ENCODE peak calls at places on chromosomes 7 and 10, in five cellular contexts. N, Z, G, C and A are unnamed samples.

GRCh38 chr7:8441602-8442294 is 8.3 kb downstream of the NXPH1 start:
- DNase-seq in N (no peak), Z (no peak), G (no peak), C (no peak), A (no peak)

GRCh38 chr7:94410471-94411466 is 16.1 kb downstream of the COL1A2 start:
- DNase-seq in N (no peak), Z (no peak), G (no peak), C (no peak), A (no peak)

GRCh38 chr7:322111-322671 is 32.2 kb downstream of the FOXL3 start:
- DNase-seq in N (peak; percentile 41), Z (peak; percentile 69), G (peak; percentile 92), C (peak; percentile 72), A (no peak)

GRCh38 chr10:132061465-132062180 is 4.1 kb upstream of the JAKMIP3 start:
- DNase-seq in N (no peak), Z (no peak), G (no peak), C (no peak), A (no peak)

GRCh38 chr7:129202058-129202777 is 13.8 kb downstream of the SMO start:
- DNase-seq in N (no peak), Z (no peak), G (no peak), C (no peak), A (no peak)

GRCh38 chr10:133017203-133017601 is 70.5 kb upstream of the ADGRA1 start:
- DNase-seq in N (no peak), Z (no peak), G (no peak), C (no peak), A (no peak)

GRCh38 chr10:100565206-100565985 is 29.7 kb downstream of the HIF1AN start:
- DNase-seq in N (no peak), Z (no peak), G (no peak), C (no peak), A (no peak)

GRCh38 chr10:63429280-63429679 is 36.5 kb downstream of the JMJD1C start:
- DNase-seq in N (peak; percentile 63), Z (no peak), G (no peak), C (no peak), A (no peak)

GRCh38 chr7:30789334-30789711 is 18.1 kb downstream of the MINDY4 start:
- DNase-seq in N (peak; percentile 82), Z (no peak), G (no peak), C (no peak), A (no peak)

GRCh38 chr10:69974551-69975155 is 78.0 kb upstream of the MACROH2A2 start:
- DNase-seq in N (no peak), Z (no peak), G (no peak), C (no peak), A (no peak)

GRCh38 chr10:35875281-35875680 is 233.2 kb upstream of the FZD8 start:
- DNase-seq in N (peak; percentile 88), Z (no peak), G (no peak), C (no peak), A (no peak)

GRCh38 chr7:21962677-21963076 is 17.0 kb upstream of the CDCA7L start:
- DNase-seq in N (no peak), Z (no peak), G (no peak), C (no peak), A (no peak)

GRCh38 chr10:129740532-129741279 is 223.4 kb downstream of the EBF3 start:
- DNase-seq in N (no peak), Z (no peak), G (no peak), C (no peak), A (no peak)

GRCh38 chr7:39240864-39241263 is 263.2 kb downstream of the POU6F2 start:
- DNase-seq in N (no peak), Z (no peak), G (no peak), C (no peak), A (no peak)

GRCh38 chr7:156111-157007 is 36.0 kb upstream of the FAM20C start:
- DNase-seq in N (no peak), Z (no peak), G (no peak), C (no peak), A (no peak)

GRCh38 chr10:110239892-110240291 is 32.5 kb downstream of the MXI1 start:
- DNase-seq in N (peak; percentile 14), Z (no peak), G (no peak), C (no peak), A (no peak)

GRCh38 chr10:75474106-75474505 is 42.7 kb downstream of the LRMDA start:
- DNase-seq in N (no peak), Z (no peak), G (no peak), C (no peak), A (no peak)

GRCh38 chr7:76051840-76052239 is 3.9 kb downstream of the MDH2 start:
- DNase-seq in N (no peak), Z (no peak), G (no peak), C (no peak), A (no peak)

GRCh38 chr10:18610517-18610916 is 40.9 kb downstream of the NSUN6 start:
- DNase-seq in N (peak; percentile 87), Z (peak; percentile 60), G (peak; percentile 35), C (no peak), A (peak; percentile 97)

GRCh38 chr7:29345590-29345989 is 151.0 kb downstream of the CHN2 start:
- DNase-seq in N (peak; percentile 63), Z (peak; percentile 31), G (peak; percentile 41), C (peak; percentile 31), A (no peak)

GRCh38 chr10:16950686-16951681 is 133.8 kb upstream of the RSU1 start:
- DNase-seq in N (peak; percentile 75), Z (no peak), G (no peak), C (no peak), A (no peak)

GRCh38 chr10:117555017-117555416 is 12.5 kb downstream of the EMX2 start:
- DNase-seq in N (no peak), Z (no peak), G (no peak), C (no peak), A (no peak)

GRCh38 chr7:4681922-4682620 is at the start of gene FOXK1:
- DNase-seq in N (peak; percentile 86), Z (peak; percentile 57), G (peak; percentile 81), C (peak; percentile 83), A (no peak)

GRCh38 chr10:116594525-116595035 is 3.8 kb downstream of the PNLIPRP1 start:
- DNase-seq in N (no peak), Z (no peak), G (no peak), C (no peak), A (no peak)

GRCh38 chr10:109592391-109592790 is 330.9 kb downstream of the XPNPEP1 start:
- DNase-seq in N (no peak), Z (no peak), G (no peak), C (no peak), A (no peak)

GRCh38 chr7:70530191-70530590 is 601.8 kb upstream of the GALNT17 start:
- DNase-seq in N (peak; percentile 16), Z (no peak), G (no peak), C (no peak), A (no peak)

GRCh38 chr10:79046991-79047874 is 21.5 kb upstream of the ZMIZ1 start:
- DNase-seq in N (no peak), Z (no peak), G (no peak), C (peak; percentile 20), A (no peak)

GRCh38 chr10:56449770-56450169 is 88.7 kb upstream of the ZWINT start:
- DNase-seq in N (no peak), Z (no peak), G (no peak), C (no peak), A (peak; percentile 11)

GRCh38 chr10:804191-804781 is 114.8 kb upstream of the DIP2C start:
- DNase-seq in N (no peak), Z (no peak), G (no peak), C (no peak), A (no peak)

DNA sequence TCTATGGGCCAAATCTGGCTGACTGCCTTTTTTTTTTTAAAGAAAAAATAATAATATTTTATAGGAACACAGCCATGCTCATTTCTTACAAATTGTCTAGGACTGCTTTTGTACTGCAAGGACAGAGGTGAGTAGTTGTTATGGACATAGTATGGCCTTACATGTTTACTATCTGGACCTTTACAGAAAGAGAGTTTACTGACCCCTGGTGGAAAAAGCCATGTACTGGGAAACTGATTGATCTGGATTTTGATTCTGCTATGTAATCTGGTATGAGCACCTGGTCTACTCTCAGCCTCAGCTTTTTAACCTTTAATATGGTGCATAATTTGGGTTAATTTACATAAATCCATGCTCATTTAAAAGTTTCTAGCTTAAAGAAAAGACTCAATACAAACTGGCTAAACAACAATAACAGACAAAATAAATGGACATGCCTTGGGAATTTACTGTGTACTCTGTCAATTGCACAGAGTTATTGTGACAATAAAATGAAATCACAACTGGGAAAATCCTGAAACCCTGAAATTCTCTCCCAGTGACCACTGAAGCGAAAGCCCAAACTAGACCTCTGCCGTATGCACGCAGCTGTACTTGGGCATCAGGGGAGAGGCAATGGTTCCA is 260.7 kb downstream of the BMPER start:
- DNase-seq in N (peak; percentile 66), Z (no peak), G (no peak), C (no peak), A (peak; percentile 46)
- TF ChIP-seq CTCF in N (peak; percentile 78), Z (peak; percentile 66), G (peak; percentile 30), C (peak; percentile 54), A (peak; percentile 62)

GRCh38 chr7:1460757-1461639 is 1.7 kb upstream of the MICALL2 start:
- DNase-seq in N (peak; percentile 87), Z (peak; percentile 29), G (peak; percentile 81), C (peak; percentile 54), A (no peak)

GRCh38 chr7:1459512-1459892 is 232 bp upstream of the MICALL2 start:
- DNase-seq in N (peak; percentile 100), Z (peak; percentile 99), G (peak; percentile 100), C (peak; percentile 100), A (peak; percentile 90)

GRCh38 chr7:1461640-1462375 is 2.5 kb upstream of the MICALL2 start:
- DNase-seq in N (no peak), Z (no peak), G (no peak), C (no peak), A (no peak)

GRCh38 chr7:1458676-1459511 is at the start of gene MICALL2:
- DNase-seq in N (peak; percentile 86), Z (peak; percentile 53), G (peak; percentile 83), C (peak; percentile 78), A (no peak)

DNA sequence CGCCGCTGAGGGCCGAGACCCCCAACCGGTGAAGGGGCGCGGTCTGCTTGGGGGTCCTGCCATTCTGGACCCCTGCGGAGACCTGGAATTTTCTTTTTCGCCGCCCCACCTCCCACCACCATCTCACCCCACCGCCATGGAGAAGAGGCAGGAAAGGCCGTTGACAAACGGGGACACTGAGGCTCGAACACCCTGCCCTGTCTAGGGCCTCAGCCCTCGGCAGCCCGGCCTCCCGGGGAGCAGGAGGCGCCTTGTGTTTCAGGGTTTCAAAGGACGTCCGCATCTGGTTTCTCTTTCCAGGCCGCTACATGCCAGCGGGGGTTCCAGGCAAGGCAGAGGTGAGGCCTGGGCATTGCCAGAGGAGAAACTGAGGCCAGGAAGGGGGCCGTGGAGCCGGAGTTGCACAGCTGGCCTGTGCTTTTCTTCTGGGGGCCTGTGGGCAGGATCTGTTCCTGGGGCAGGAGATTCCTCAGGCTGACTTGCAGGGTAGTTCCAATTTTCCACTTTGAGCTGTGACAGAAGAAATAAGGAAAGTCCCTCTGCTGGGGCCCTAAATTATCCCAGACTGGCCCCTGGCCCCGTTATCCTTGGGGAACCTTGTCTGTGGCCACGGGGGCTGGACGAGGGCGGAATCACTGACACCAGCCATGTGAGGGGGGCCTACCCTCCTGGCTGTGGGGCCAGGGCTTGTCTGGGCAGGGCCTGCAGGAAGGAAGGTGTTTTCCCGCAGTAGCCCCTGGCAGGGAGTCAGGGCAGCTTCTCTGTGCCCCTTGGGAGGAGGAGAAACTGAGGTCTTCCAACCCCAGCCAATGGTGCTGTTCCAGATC is 873 bp upstream of the MICALL2 start:
- DNase-seq in N (peak; percentile 16), Z (peak; percentile 33), G (peak; percentile 51), C (peak; percentile 35), A (no peak)
- H3K4me3 ChIP-seq in N (peak overlapping the region; percentile 29), Z (peak overlapping the region; percentile 33), G (peak overlapping the region; percentile 40), C (peak overlapping the region; percentile 95), A (no peak overlapping the region)

GRCh38 chr7:137898839-137899681 is 52.3 kb upstream of the DGKI start:
- DNase-seq in N (peak; percentile 83), Z (peak; percentile 65), G (peak; percentile 81), C (peak; percentile 84), A (no peak)
- TF ChIP-seq CTCF in N (peak; percentile 97), Z (peak; percentile 76), G (peak; percentile 91), C (peak; percentile 97), A (peak; percentile 99)

GRCh38 chr10:73094249-73094850 is 2.3 kb downstream of the P4HA1 start:
- DNase-seq in N (peak; percentile 41), Z (no peak), G (no peak), C (no peak), A (no peak)
- H3K4me3 ChIP-seq in N (peak overlapping the region; percentile 90), Z (no peak overlapping the region), G (no peak overlapping the region), C (peak overlapping the region; percentile 78), A (peak overlapping the region; percentile 96)